ENCODE peak calls at places on chromosomes 2 and 18, in eight cellular contexts. U is T-helper 9 cell; S is left lung; I is DMS53; T is stimulated activated CD8-positive, alpha-beta memory T cell treated with anti-CD3 and anti-CD28 coated beads, Interleukin-15, amount 100 ng/mL, for 1 hour; H is activated CD8-positive, alpha-beta memory T cell treated with anti-CD3 and anti-CD28 coated beads, Interleukin-2, amount 10 ng/mL, durations not matched to agents 7 days and 5 days; X is GM03348; M is heart right ventricle. V is an unnamed sample.

GRCh38 chr2:202064206-202064880 is 8.7 kb upstream of the KIAA2012 start:
- DNase-seq in S (no peak), M (peak; percentile 11), U (no peak), H (no peak), T (no peak), I (peak; percentile 6), X (peak; percentile 77), V (peak; percentile 87)

GRCh38 chr2:65974067-65974723 is 460.7 kb upstream of the MEIS1 start:
- DNase-seq in U (no peak), X (no peak), H (no peak), I (peak; percentile 21), T (no peak), M (no peak), S (no peak), V (no peak)

GRCh38 chr2:15561574-15562344 is 625 bp upstream of the NBAS start:
- DNase-seq in T (no peak), S (no peak), X (peak; percentile 54), U (no peak), M (peak; percentile 5), H (no peak), I (peak; percentile 55), V (peak; percentile 20)

GRCh38 chr2:317501-318424 is 29.9 kb upstream of the ALKAL2 start:
- DNase-seq in M (no peak), U (no peak), S (no peak), H (peak; percentile 72), T (no peak), X (peak; percentile 52), I (no peak), V (no peak)

GRCh38 chr2:69918391-69918790 is 3.5 kb downstream of the MXD1 start:
- DNase-seq in X (no peak), M (no peak), U (no peak), H (no peak), T (no peak), I (no peak), S (no peak), V (no peak)

GRCh38 chr18:36711813-36712444 is 116.9 kb downstream of the TPGS2 start:
- DNase-seq in U (no peak), M (peak; percentile 64), I (no peak), T (no peak), S (no peak), X (peak; percentile 57), H (no peak), V (peak; percentile 70)

GRCh38 chr2:178796079-178796677 is 11.0 kb downstream of the TTN start:
- DNase-seq in X (peak; percentile 48), H (no peak), T (no peak), M (no peak), S (no peak), U (no peak), I (peak; percentile 76), V (peak; percentile 32)

GRCh38 chr2:57842531-57842930 is 204.1 kb upstream of the VRK2 start:
- DNase-seq in H (no peak), U (no peak), S (no peak), T (no peak), X (peak; percentile 14), M (no peak), I (no peak), V (peak; percentile 54)

GRCh38 chr2:167240671-167241070 is 352.4 kb downstream of the XIRP2 start:
- DNase-seq in I (no peak), X (no peak), M (no peak), T (no peak), S (no peak), U (no peak), H (no peak), V (no peak)

GRCh38 chr2:71856709-71857525 is 290.7 kb downstream of the CYP26B1 start:
- DNase-seq in X (no peak), T (no peak), I (peak; percentile 12), M (no peak), S (no peak), U (no peak), H (no peak), V (no peak)

GRCh38 chr2:55842009-55842408 is 81.6 kb downstream of the EFEMP1 start:
- DNase-seq in I (peak; percentile 88), S (no peak), H (no peak), M (no peak), T (no peak), U (no peak), X (peak; percentile 13), V (peak; percentile 21)

GRCh38 chr2:240269886-240270285 is 129.4 kb upstream of the OTOS start:
- DNase-seq in H (no peak), M (no peak), U (no peak), X (peak; percentile 1), I (no peak), T (no peak), S (no peak), V (no peak)

GRCh38 chr2:232486558-232487384 is 863 bp downstream of the ECEL1 start:
- DNase-seq in H (no peak), U (no peak), T (no peak), I (peak; percentile 27), M (no peak), X (no peak), S (peak; percentile 59), V (no peak)

GRCh38 chr2:72561621-72562318 is 264.1 kb downstream of the EXOC6B start:
- DNase-seq in U (no peak), T (no peak), H (no peak), X (peak; percentile 67), I (no peak), S (no peak), M (no peak), V (no peak)

GRCh38 chr2:100861340-100861739 is 41.4 kb downstream of the NPAS2 start:
- DNase-seq in M (no peak), X (no peak), T (no peak), I (no peak), U (no peak), H (no peak), S (no peak), V (no peak)

GRCh38 chr2:124476291-124476690 is 451.2 kb downstream of the CNTNAP5 start:
- DNase-seq in U (no peak), M (no peak), T (no peak), X (no peak), S (no peak), H (no peak), I (no peak), V (no peak)

GRCh38 chr2:84906108-84906899 is 848 bp downstream of the TMSB10 start:
- DNase-seq in H (peak; percentile 80), T (no peak), M (peak; percentile 40), X (peak; percentile 31), I (peak; percentile 62), U (no peak), S (peak; percentile 90), V (no peak)

GRCh38 chr2:674319-674985 is 2.8 kb downstream of the TMEM18 start:
- DNase-seq in M (no peak), X (no peak), I (no peak), H (no peak), U (no peak), T (no peak), S (peak; percentile 24), V (no peak)

GRCh38 chr2:42775186-42775585 is 11.3 kb upstream of the OXER1 start:
- DNase-seq in I (no peak), S (no peak), U (no peak), M (no peak), H (no peak), X (no peak), T (no peak), V (no peak)

GRCh38 chr2:25168256-25169072 is at the start of gene POMC:
- DNase-seq in M (no peak), U (peak; percentile 16), I (peak; percentile 64), X (peak; percentile 75), S (no peak), T (no peak), H (peak; percentile 49), V (peak; percentile 2)

GRCh38 chr2:136527560-136527959 is 237.8 kb upstream of the THSD7B start:
- DNase-seq in I (peak; percentile 13), H (no peak), U (no peak), T (no peak), X (no peak), S (no peak), M (peak; percentile 26), V (no peak)

GRCh38 chr18:71028285-71028762 is 739.5 kb downstream of the SOCS6 start:
- DNase-seq in M (no peak), S (peak; percentile 68), U (no peak), I (no peak), H (no peak), X (no peak), T (no peak), V (no peak)

GRCh38 chr18:11308499-11308898 is 159.1 kb upstream of the PIEZO2 start:
- DNase-seq in H (no peak), S (no peak), U (no peak), X (no peak), I (no peak), T (no peak), M (no peak), V (no peak)

GRCh38 chr2:124180635-124181034 is 155.5 kb downstream of the CNTNAP5 start:
- DNase-seq in U (no peak), H (no peak), X (no peak), I (peak; percentile 5), S (no peak), M (peak; percentile 23), T (no peak), V (no peak)

GRCh38 chr2:187842978-187843847 is 289.0 kb upstream of the TFPI start:
- DNase-seq in S (no peak), H (no peak), X (peak; percentile 56), T (no peak), I (peak; percentile 90), U (no peak), M (no peak), V (peak; percentile 39)

GRCh38 chr2:21469564-21469963 is 345.8 kb downstream of the TDRD15 start:
- DNase-seq in T (no peak), U (no peak), I (no peak), S (no peak), X (no peak), H (no peak), M (no peak), V (no peak)

GRCh38 chr2:29367986-29368677 is 252.9 kb downstream of the CLIP4 start:
- DNase-seq in S (no peak), U (no peak), X (no peak), I (no peak), T (no peak), M (no peak), H (no peak), V (no peak)

GRCh38 chr2:213703699-213704098 is 419.4 kb downstream of the SPAG16 start:
- DNase-seq in M (no peak), H (no peak), S (no peak), U (no peak), I (no peak), T (no peak), X (no peak), V (no peak)

GRCh38 chr2:121191191-121192170 is 93.5 kb downstream of the TFCP2L1 start:
- DNase-seq in I (no peak), S (no peak), U (no peak), T (no peak), X (no peak), H (no peak), M (no peak), V (no peak)

GRCh38 chr2:25218134-25218533 is 49.8 kb upstream of the POMC start:
- DNase-seq in T (no peak), I (no peak), H (no peak), X (no peak), S (no peak), U (no peak), M (no peak), V (no peak)

GRCh38 chr18:8835556-8835955 is 130.2 kb downstream of the MTCL1 start:
- DNase-seq in T (no peak), U (no peak), S (no peak), M (no peak), H (no peak), X (peak; percentile 77), I (no peak), V (peak; percentile 58)

GRCh38 chr2:174485763-174486613 is 841 bp downstream of the GPR155 start:
- DNase-seq in M (peak; percentile 23), S (no peak), U (no peak), T (peak; percentile 13), X (peak; percentile 21), H (peak; percentile 62), I (peak; percentile 57), V (no peak)

GRCh38 chr2:106596844-106597243 is 109.7 kb downstream of the CD8B2 start:
- DNase-seq in S (no peak), T (no peak), M (no peak), X (no peak), U (no peak), H (no peak), I (peak; percentile 42), V (no peak)

GRCh38 chr2:226758886-226759660 is 40.5 kb downstream of the IRS1 start:
- DNase-seq in H (no peak), I (peak; percentile 4), M (no peak), X (peak; percentile 64), T (no peak), U (no peak), S (no peak), V (peak; percentile 81)